ENCODE peak calls at places on chromosomes 12 and 14, in eight cellular contexts. Z is dorsolateral prefrontal cortex, T is GM13976, E is ovary, R is SK-N-SH, M is esophagus squamous epithelium, G is cardiac muscle cell, O is GM12865. D is an unnamed sample.

GRCh38 chr14:74429221-74429691 is 3.2 kb upstream of the SYNDIG1L start:
- DNase-seq in Z (no peak), T (no peak), E (no peak), R (no peak), M (no peak), G (no peak), O (no peak), D (no peak)

GRCh38 chr14:64501326-64502171 is 2.1 kb downstream of the ZBTB25 start:
- DNase-seq in Z (no peak), T (no peak), E (peak), R (peak), M (no peak), G (peak), O (peak), D (no peak)

GRCh38 chr12:32843528-32844095 is 53.0 kb downstream of the PKP2 start:
- DNase-seq in Z (no peak), T (no peak), E (no peak), R (no peak), M (no peak), G (peak), O (no peak), D (no peak)

GRCh38 chr12:7667025-7667575 is 1.4 kb upstream of the APOBEC1 start:
- DNase-seq in Z (no peak), T (no peak), E (no peak), R (no peak), M (no peak), G (no peak), O (no peak), D (no peak)

GRCh38 chr12:79925492-79925891 is 9.4 kb downstream of the PPP1R12A start:
- DNase-seq in Z (no peak), T (no peak), E (no peak), R (no peak), M (no peak), G (peak), O (no peak), D (no peak)

GRCh38 chr12:57151741-57152407 is 4.5 kb upstream of the LRP1-AS start:
- DNase-seq in Z (no peak), T (no peak), E (peak), R (peak), M (no peak), G (peak), O (no peak), D (no peak)

GRCh38 chr12:116346751-116347150 is 69.3 kb upstream of the MED13L start:
- DNase-seq in Z (no peak), T (no peak), E (peak), R (no peak), M (no peak), G (peak), O (no peak), D (no peak)

GRCh38 chr12:43737646-43738045 is 20.9 kb downstream of the PUS7L start:
- DNase-seq in Z (no peak), T (no peak), E (no peak), R (no peak), M (no peak), G (no peak), O (no peak), D (no peak)

GRCh38 chr14:57530571-57530970 is 36.9 kb upstream of the CCDC198 start:
- DNase-seq in Z (no peak), T (no peak), E (no peak), R (no peak), M (no peak), G (no peak), O (no peak), D (no peak)

GRCh38 chr12:45816652-45817051 is 87.1 kb downstream of the ARID2 start:
- DNase-seq in Z (no peak), T (no peak), E (no peak), R (no peak), M (no peak), G (no peak), O (no peak), D (no peak)

GRCh38 chr14:69518341-69519101 is 34.0 kb downstream of the PLEKHD1 start:
- DNase-seq in Z (no peak), T (no peak), E (no peak), R (no peak), M (no peak), G (no peak), O (no peak), D (no peak)

GRCh38 chr12:113334786-113335539 is at the start of gene SLC8B1:
- DNase-seq in Z (peak), T (peak), E (peak), R (peak), M (peak), G (peak), O (peak), D (peak)

GRCh38 chr12:122858591-122859302 is 23.5 kb downstream of the HIP1R start:
- DNase-seq in Z (no peak), T (no peak), E (no peak), R (peak), M (no peak), G (no peak), O (no peak), D (no peak)

GRCh38 chr12:46891306-46891705 is 65.5 kb upstream of the SLC38A4 start:
- DNase-seq in Z (no peak), T (no peak), E (no peak), R (no peak), M (no peak), G (no peak), O (no peak), D (no peak)

GRCh38 chr12:85765443-85765842 is 70.8 kb downstream of the RASSF9 start:
- DNase-seq in Z (no peak), T (no peak), E (no peak), R (no peak), M (no peak), G (no peak), O (no peak), D (no peak)

GRCh38 chr12:4994622-4995021 is 49.1 kb upstream of the KCNA5 start:
- DNase-seq in Z (no peak), T (no peak), E (no peak), R (no peak), M (no peak), G (no peak), O (no peak), D (no peak)

GRCh38 chr14:92924247-92924646 is 1.3 kb downstream of the CHGA start:
- DNase-seq in Z (no peak), T (no peak), E (no peak), R (no peak), M (no peak), G (no peak), O (peak), D (no peak)

GRCh38 chr14:77260631-77261030 is 10.4 kb downstream of the NGB start:
- DNase-seq in Z (no peak), T (no peak), E (no peak), R (no peak), M (no peak), G (peak), O (no peak), D (no peak)

GRCh38 chr12:52721838-52722470 is 18.6 kb upstream of the KRT77 start:
- DNase-seq in Z (no peak), T (no peak), E (no peak), R (no peak), M (no peak), G (no peak), O (no peak), D (no peak)

GRCh38 chr12:115934046-115934445 is 343.4 kb downstream of the MED13L start:
- DNase-seq in Z (no peak), T (no peak), E (no peak), R (no peak), M (no peak), G (no peak), O (no peak), D (no peak)

GRCh38 chr12:19681007-19681406 is 241.7 kb downstream of the AEBP2 start:
- DNase-seq in Z (no peak), T (no peak), E (no peak), R (no peak), M (no peak), G (no peak), O (no peak), D (no peak)

GRCh38 chr12:95959107-95959506 is 16.0 kb downstream of the AMDHD1 start:
- DNase-seq in Z (no peak), T (peak), E (no peak), R (peak), M (no peak), G (peak), O (no peak), D (no peak)

GRCh38 chr14:98101323-98101722 is 1170.7 kb downstream of the BCL11B start:
- DNase-seq in Z (no peak), T (no peak), E (no peak), R (no peak), M (no peak), G (no peak), O (no peak), D (peak)

GRCh38 chr12:3304436-3305135 is 186.4 kb upstream of the PRMT8 start:
- DNase-seq in Z (no peak), T (no peak), E (no peak), R (no peak), M (no peak), G (peak), O (no peak), D (peak)

GRCh38 chr12:56300644-56301464 is 724 bp upstream of the CS start:
- DNase-seq in Z (no peak), T (no peak), E (no peak), R (no peak), M (no peak), G (no peak), O (no peak), D (no peak)

GRCh38 chr14:67837011-67837624 is 17.5 kb downstream of the RAD51B start:
- DNase-seq in Z (no peak), T (no peak), E (peak), R (peak), M (no peak), G (peak), O (peak), D (peak)

GRCh38 chr12:92538970-92539749 is 163.6 kb upstream of the PLEKHG7 start:
- DNase-seq in Z (no peak), T (peak), E (no peak), R (no peak), M (no peak), G (peak), O (peak), D (peak)

GRCh38 chr14:106586098-106586704 is 1059.8 kb downstream of the TMEM121 start:
- DNase-seq in Z (no peak), T (peak), E (no peak), R (peak), M (no peak), G (no peak), O (peak), D (peak)

GRCh38 chr12:118850244-118850825 is 131.0 kb upstream of the SRRM4 start:
- DNase-seq in Z (no peak), T (peak), E (no peak), R (peak), M (no peak), G (no peak), O (peak), D (peak)

GRCh38 chr12:53757095-53757770 is 5.5 kb upstream of the CISTR start:
- DNase-seq in Z (peak), T (peak), E (peak), R (peak), M (no peak), G (peak), O (peak), D (peak)

GRCh38 chr12:5073838-5074237 is 30.2 kb downstream of the KCNA5 start:
- DNase-seq in Z (no peak), T (no peak), E (no peak), R (peak), M (no peak), G (peak), O (peak), D (peak)

GRCh38 chr12:129877383-129877782 is 26.4 kb downstream of the TMEM132D start:
- DNase-seq in Z (no peak), T (no peak), E (no peak), R (no peak), M (no peak), G (no peak), O (no peak), D (no peak)

DNA sequence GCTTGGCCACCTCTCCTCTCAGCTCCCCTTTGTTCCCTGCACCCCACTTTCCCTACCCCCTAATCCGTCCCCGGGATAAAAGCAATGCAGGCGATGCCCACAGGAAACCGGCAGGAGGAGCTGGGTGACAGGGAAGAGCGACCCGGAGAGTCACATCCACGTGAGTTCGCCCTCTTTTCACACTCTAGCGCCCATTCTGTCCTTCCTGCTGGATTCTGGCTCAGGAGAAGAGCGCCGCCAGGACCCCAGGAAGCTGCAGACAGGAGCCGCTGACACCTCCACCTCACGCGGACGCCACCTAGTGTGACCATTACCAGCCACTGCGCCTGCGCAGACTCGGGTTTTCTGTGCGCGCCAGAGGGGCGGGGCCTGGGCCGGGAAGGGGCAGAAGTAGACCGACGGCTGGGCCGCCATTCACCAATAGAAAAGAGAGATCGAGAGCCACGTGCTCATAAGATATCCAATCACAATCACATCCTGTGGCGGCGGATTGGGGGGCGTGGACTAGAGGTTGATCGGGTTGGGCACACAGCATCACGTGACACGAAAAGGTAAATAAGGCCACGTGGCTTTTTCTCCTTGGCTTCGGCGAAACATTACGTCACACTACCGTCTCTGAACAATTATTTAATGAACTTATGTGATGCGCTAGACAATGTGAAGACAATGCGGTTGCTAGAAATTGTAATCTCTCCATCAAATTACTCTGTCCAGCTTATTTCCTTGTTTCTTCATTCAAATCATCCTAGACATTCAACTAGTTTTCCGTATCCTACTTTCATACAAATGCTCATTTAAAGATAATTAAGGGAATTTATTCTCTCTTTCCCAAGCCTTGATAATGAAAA is 10.1 kb downstream of the PLA2G1B start:
- DNase-seq in Z (peak), T (peak), E (peak), R (peak), M (peak), G (peak), O (peak), D (peak)
- TF ChIP-seq CTCF in Z (peak), T (peak), E (peak), R (peak), M (peak), G (peak), O (peak), D (peak)

GRCh38 chr14:33347816-33348215 is 409.1 kb downstream of the NPAS3 start:
- DNase-seq in Z (no peak), T (no peak), E (no peak), R (no peak), M (no peak), G (no peak), O (no peak), D (no peak)

GRCh38 chr14:33343016-33343415 is 404.3 kb downstream of the NPAS3 start:
- DNase-seq in Z (no peak), T (no peak), E (no peak), R (no peak), M (no peak), G (peak), O (no peak), D (no peak)

DNA sequence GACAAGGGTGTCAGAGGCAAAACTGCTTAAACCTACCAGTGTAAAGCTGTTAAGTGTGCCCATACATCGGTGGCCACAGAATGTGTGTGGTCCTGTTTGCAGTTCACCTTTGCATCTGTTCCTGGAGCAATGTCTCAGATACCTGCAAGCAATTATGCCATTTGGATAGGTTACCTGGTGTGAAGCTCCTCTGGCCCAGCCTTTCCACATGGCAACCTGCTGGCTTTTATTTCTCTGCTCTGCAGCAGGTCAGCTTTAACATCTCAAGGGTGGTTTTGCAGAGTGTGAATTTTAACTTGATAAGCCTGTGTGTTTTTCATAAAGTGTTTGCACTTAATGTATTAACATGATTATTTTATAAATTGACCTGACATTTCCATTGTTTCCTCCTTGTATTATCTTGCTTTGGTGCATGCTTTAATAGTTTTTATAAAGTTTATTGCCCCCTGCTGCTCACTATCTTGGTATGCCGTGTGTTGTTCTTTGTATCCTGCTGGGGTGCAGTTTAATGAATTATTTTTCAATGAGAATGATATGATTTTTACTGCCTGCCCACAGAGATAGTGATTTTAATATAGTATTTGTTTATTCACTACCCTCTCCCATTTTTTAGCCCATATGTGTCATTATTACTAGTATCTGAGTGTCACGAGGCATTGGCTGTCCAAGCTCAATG is 403.8 kb downstream of the NPAS3 start:
- DNase-seq in Z (no peak), T (no peak), E (no peak), R (no peak), M (no peak), G (no peak), O (no peak), D (no peak)
- TF ChIP-seq CTCF in Z (no peak), T (no peak), E (no peak), R (no peak), M (no peak), G (no peak), O (no peak), D (no peak)

GRCh38 chr12:104306943-104307654 is 3.6 kb downstream of the EID3 start:
- DNase-seq in Z (no peak), T (no peak), E (no peak), R (no peak), M (no peak), G (peak), O (no peak), D (no peak)

GRCh38 chr12:104307655-104308000 is 4.1 kb downstream of the EID3 start:
- DNase-seq in Z (no peak), T (no peak), E (no peak), R (no peak), M (no peak), G (no peak), O (no peak), D (no peak)

GRCh38 chr12:104312202-104312601 is 8.7 kb downstream of the EID3 start:
- DNase-seq in Z (no peak), T (no peak), E (no peak), R (no peak), M (no peak), G (no peak), O (no peak), D (no peak)

GRCh38 chr12:104310751-104311297 is 7.3 kb downstream of the EID3 start:
- DNase-seq in Z (no peak), T (no peak), E (no peak), R (no peak), M (no peak), G (no peak), O (no peak), D (no peak)

DNA sequence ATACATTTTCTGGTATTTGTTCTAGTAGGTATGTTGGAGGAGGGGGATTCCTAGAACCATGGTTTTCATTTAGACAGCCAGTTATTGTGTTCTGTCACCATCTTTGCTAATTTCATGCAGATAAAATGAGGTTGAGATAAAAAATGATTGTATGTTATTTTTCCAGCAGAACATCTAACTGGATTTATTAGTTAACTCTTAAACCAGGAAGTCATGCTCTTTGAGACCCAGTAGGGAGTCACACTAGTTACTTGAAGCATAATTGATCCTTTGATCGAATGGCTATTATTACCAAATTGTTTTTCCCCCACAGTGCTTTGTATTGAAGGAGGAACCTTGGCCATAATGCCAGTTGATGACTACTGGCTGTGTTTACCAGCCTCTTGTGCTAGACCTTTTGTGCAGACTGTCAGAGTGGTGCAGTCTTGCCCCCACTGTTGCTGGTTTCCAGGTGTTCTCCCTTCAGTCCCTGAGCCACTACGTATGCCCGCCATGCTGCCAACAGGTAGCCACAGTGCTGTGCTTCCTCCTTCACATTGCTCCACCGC is 6.0 kb downstream of the EID3 start:
- DNase-seq in Z (no peak), T (no peak), E (no peak), R (no peak), M (no peak), G (no peak), O (no peak), D (no peak)
- TF ChIP-seq CTCF in Z (no peak), T (no peak), E (no peak), R (no peak), M (no peak), G (no peak), O (no peak), D (no peak)

DNA sequence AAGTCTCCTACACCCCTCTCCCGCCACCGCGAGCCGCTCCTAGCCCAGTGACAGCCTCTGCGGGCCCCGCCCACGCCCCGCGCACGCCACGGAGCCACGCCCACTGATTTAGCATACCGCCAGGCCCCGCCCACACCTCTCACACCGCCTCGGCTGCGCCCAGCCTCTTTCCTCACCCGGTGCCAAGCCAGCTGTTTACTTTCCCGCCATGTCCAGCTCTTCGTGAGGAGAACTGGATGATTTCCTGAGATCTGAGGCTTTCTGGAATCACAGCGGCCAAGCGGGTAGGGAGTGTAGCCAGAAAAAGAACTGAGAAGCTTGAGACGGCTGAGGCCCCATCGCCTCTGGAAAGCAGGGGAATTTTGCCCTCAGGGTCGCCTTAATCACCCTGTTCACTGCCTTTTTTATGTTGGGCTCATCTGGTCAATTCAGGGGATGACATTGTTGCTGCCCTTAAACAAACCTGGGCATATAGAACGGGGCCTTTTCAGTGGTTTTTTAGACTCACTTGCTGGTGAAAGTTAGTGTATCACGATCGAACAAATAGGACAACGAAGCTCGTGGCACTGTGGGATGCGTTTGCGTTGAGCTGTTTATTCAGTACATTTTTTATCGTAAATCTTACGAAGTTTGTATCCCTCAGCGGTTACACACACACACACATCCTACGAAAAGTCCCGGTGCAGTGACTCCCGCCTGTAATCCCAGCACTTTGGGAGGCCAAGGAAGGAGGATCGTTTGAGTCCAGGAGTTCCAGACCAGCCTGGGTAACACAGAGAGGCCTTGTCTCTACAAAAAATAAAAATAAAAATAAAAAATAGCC is at the start of gene RNF212B:
- DNase-seq in Z (peak), T (peak), E (peak), R (peak), M (peak), G (peak), O (peak), D (peak)
- TF ChIP-seq CTCF in Z (no peak), T (no peak), E (no peak), R (no peak), M (no peak), G (no peak), O (no peak), D (no peak)

D was measured in activated CD8-positive, alpha-beta T cell treated with anti-CD3 and anti-CD28 coated beads for 36 hours.